ENCODE peak calls at places on chromosomes 3 and 15, in ten cellular contexts. P is fibroblast of lung; G is PC-3; E is heart right ventricle; O is breast epithelium; Y is left ventricle myocardium inferior; I is CD8-positive, alpha-beta memory T cell; N is neuronal stem cell; S is CD8-positive, alpha-beta T cell; L is right cardiac atrium. F is an unnamed sample.

GRCh38 chr3:42052867-42053351 is 38.2 kb upstream of the TRAK1 start:
- DNase-seq in P (peak), G (no peak), E (no peak), O (no peak), Y (no peak), I (no peak), N (no peak), S (no peak), L (no peak), F (no peak)

GRCh38 chr3:177445591-177445990 is 248.3 kb upstream of the TBL1XR1 start:
- DNase-seq in P (no peak), G (no peak), E (no peak), O (no peak), Y (no peak), I (no peak), N (no peak), S (no peak), L (no peak), F (no peak)

GRCh38 chr15:73799466-73799865 is 46.3 kb upstream of the INSYN1 start:
- DNase-seq in P (no peak), G (no peak), E (no peak), O (no peak), Y (no peak), I (no peak), N (no peak), S (no peak), L (no peak), F (no peak)

GRCh38 chr3:40312661-40313226 is 3.2 kb downstream of the EIF1B start:
- DNase-seq in P (peak), G (no peak), E (peak), O (no peak), Y (no peak), I (no peak), N (no peak), S (no peak), L (no peak), F (no peak)

GRCh38 chr15:88625943-88626741 is 5.0 kb downstream of the AEN start:
- DNase-seq in P (no peak), G (no peak), E (no peak), O (no peak), Y (no peak), I (no peak), N (no peak), S (no peak), L (no peak), F (no peak)

GRCh38 chr3:150787741-150788370 is 24.9 kb upstream of the SIAH2 start:
- DNase-seq in P (peak), G (peak), E (peak), O (peak), Y (peak), I (peak), N (peak), S (peak), L (peak), F (peak)

GRCh38 chr3:66419053-66419440 is 81.8 kb downstream of the LRIG1 start:
- DNase-seq in P (no peak), G (no peak), E (no peak), O (no peak), Y (no peak), I (no peak), N (no peak), S (no peak), L (no peak), F (no peak)

GRCh38 chr3:11567516-11568467 is 75.9 kb downstream of the VGLL4 start:
- DNase-seq in P (peak), G (peak), E (no peak), O (peak), Y (no peak), I (no peak), N (no peak), S (no peak), L (peak), F (no peak)

GRCh38 chr3:188217011-188217463 is 63.1 kb downstream of the LPP start:
- DNase-seq in P (no peak), G (no peak), E (no peak), O (no peak), Y (no peak), I (no peak), N (no peak), S (no peak), L (no peak), F (peak)

GRCh38 chr15:25727116-25727515 is 136.0 kb downstream of the ATP10A start:
- DNase-seq in P (no peak), G (no peak), E (no peak), O (peak), Y (no peak), I (no peak), N (no peak), S (no peak), L (no peak), F (no peak)

GRCh38 chr3:17138246-17139039 is 253.7 kb downstream of the PLCL2 start:
- DNase-seq in P (no peak), G (peak), E (no peak), O (no peak), Y (no peak), I (no peak), N (no peak), S (no peak), L (no peak), F (no peak)

GRCh38 chr3:148360046-148360445 is 337.7 kb upstream of the AGTR1 start:
- DNase-seq in P (peak), G (no peak), E (no peak), O (no peak), Y (no peak), I (no peak), N (no peak), S (no peak), L (no peak), F (no peak)

GRCh38 chr15:43070893-43071292 is 34.9 kb downstream of the UBR1 start:
- DNase-seq in P (no peak), G (no peak), E (no peak), O (no peak), Y (no peak), I (no peak), N (no peak), S (no peak), L (no peak), F (no peak)

GRCh38 chr3:100458814-100459213 is 33.6 kb upstream of the TMEM45A start:
- DNase-seq in P (no peak), G (no peak), E (no peak), O (no peak), Y (no peak), I (no peak), N (no peak), S (no peak), L (no peak), F (no peak)

GRCh38 chr15:39968273-39969001 is 34.5 kb downstream of the EIF2AK4 start:
- DNase-seq in P (no peak), G (no peak), E (no peak), O (no peak), Y (no peak), I (no peak), N (no peak), S (no peak), L (no peak), F (no peak)

DNA sequence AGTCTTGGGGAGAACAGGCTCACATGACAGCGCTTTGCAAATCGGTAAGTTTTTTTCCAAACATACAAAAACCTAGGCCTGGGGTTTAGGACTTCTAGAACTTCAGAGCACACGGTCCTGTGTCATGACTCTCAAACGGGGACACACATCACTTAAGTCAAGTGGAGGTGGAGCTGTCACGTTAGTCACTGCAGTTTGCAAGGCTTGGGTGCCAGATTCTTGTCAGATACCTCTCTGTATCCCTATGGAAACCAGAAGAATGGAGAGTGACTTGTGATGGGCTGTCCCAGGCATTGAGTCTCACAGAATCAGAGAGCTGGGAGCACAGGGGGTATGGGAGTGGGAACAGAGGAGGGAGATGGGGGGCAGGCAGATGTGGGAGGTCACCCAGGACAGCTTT is 64.8 kb downstream of the DUT start:
- DNase-seq in P (no peak), G (no peak), E (no peak), O (no peak), Y (no peak), I (no peak), N (no peak), S (no peak), L (no peak), F (no peak)
- H3K27ac ChIP-seq in P (peak), G (no peak), E (peak), O (peak), Y (peak), I (no peak), N (no peak), S (no peak), L (peak), F (no peak)

GRCh38 chr3:126982522-126983175 is at the start of gene PLXNA1:
- DNase-seq in P (peak), G (peak), E (peak), O (no peak), Y (peak), I (peak), N (peak), S (peak), L (peak), F (peak)

GRCh38 chr3:126983276-126983652 is 349 bp downstream of the PLXNA1 start:
- DNase-seq in P (no peak), G (no peak), E (no peak), O (no peak), Y (no peak), I (no peak), N (no peak), S (no peak), L (no peak), F (no peak)

GRCh38 chr3:126980266-126980811 is 2.6 kb upstream of the PLXNA1 start:
- DNase-seq in P (no peak), G (no peak), E (no peak), O (no peak), Y (no peak), I (no peak), N (no peak), S (no peak), L (peak), F (peak)

GRCh38 chr3:126983653-126984390 is 907 bp downstream of the PLXNA1 start:
- DNase-seq in P (peak), G (no peak), E (no peak), O (no peak), Y (no peak), I (peak), N (peak), S (no peak), L (peak), F (no peak)

DNA sequence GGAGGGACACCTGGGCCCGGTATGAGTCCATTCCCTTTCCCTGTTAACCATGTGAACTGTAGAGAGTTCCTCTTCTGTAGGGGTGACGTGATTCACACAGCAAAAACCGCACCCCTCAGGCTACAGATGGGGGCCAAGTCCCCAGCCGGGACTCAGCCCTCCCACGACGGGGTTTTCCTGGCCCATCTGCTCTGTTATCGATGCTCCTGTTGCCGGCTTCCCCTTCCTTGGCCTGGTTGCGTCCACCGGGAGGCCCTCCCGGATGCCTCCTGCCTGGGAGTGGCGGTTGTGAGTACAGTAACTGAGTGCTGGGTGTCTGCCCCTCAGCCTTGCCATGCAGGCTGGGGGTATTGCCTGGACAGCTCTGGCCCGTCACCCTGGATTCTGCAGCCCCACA is 792 bp upstream of the PLXNA1 start:
- DNase-seq in P (no peak), G (peak), E (no peak), O (no peak), Y (no peak), I (peak), N (no peak), S (no peak), L (no peak), F (no peak)
- H3K4me3 ChIP-seq in P (peak), G (peak), E (peak), O (peak), Y (peak), I (peak), N (peak), S (peak), L (no peak), F (peak)

GRCh38 chr3:45409369-45409768 is 21.0 kb downstream of the LARS2 start:
- DNase-seq in P (no peak), G (no peak), E (no peak), O (no peak), Y (no peak), I (no peak), N (no peak), S (no peak), L (no peak), F (no peak)
- H3K27ac ChIP-seq in P (no peak), G (no peak), E (no peak), O (no peak), Y (peak), I (no peak), N (no peak), S (no peak), L (no peak), F (no peak)

GRCh38 chr3:60659098-60659497 is 592.2 kb downstream of the FHIT start:
- DNase-seq in P (no peak), G (no peak), E (no peak), O (no peak), Y (no peak), I (no peak), N (no peak), S (no peak), L (no peak), F (no peak)
- H3K4me3 ChIP-seq in P (no peak), G (no peak), E (no peak), O (no peak), Y (no peak), I (no peak), N (no peak), S (no peak), L (no peak), F (no peak)

DNA sequence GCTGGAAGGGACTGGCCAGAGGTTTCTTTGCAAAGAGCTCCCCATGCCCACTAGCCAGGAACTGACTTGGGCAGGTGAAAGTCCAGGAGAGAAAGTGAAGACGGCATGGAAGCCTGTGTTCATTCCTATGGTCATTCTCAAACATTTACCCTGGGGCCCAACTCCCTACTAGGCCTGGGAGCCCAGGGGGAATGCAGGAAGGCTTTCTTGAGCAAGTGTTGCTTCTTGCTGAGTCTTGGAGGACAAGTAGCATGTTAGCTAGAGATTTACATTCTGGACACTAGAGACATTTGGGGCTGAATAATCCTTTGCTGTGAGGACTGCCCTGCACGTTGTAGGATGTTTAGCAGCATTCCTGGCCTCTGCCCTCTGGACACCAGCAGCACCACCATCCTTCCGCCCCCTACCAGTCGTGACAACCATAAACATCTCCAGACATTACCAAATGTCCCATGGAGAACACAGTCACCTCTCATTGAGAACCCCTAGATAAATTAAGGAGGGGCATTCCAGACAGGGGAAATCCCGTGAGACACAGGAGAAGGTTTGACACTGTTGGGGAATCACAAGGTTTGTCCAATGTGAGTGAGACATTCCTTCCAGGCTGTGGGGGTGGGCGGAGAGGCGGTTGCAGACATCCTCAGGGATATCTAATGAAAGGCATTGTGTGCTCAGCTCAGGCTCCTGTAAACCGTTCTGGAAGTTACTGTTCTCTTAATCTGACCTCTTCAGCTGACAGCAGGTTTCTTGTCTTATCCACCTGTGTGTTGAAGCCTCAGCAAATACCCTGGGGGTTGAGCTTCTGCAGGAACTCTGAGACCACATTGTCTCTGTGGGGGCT is 236.2 kb downstream of the TLE3 start:
- DNase-seq in P (no peak), G (no peak), E (no peak), O (no peak), Y (no peak), I (no peak), N (no peak), S (no peak), L (no peak), F (no peak)
- H3K27ac ChIP-seq in P (no peak), G (no peak), E (no peak), O (no peak), Y (no peak), I (no peak), N (no peak), S (no peak), L (no peak), F (no peak)

F was measured in left lung.